ENCODE peak calls at places on chromosomes 2 and 18, in seven cellular contexts. W, N, B, Q, E, H and A are unnamed samples.

GRCh38 chr2:233173115-233173514 is 78.4 kb upstream of the ATG16L1 start:
- DNase-seq in B (no peak), W (no peak), E (no peak), N (no peak), Q (no peak), H (no peak), A (no peak)

GRCh38 chr2:105919191-105919811 is 174.6 kb downstream of the NCK2 start:
- DNase-seq in N (no peak), E (peak), W (no peak), Q (peak), B (no peak), H (no peak), A (no peak)

GRCh38 chr2:73075477-73076373 is 4.2 kb upstream of the SFXN5 start:
- DNase-seq in B (no peak), E (no peak), Q (no peak), N (no peak), H (no peak), W (no peak), A (no peak)

GRCh38 chr18:37483984-37484892 is 81.4 kb downstream of the CELF4 start:
- DNase-seq in W (no peak), B (no peak), Q (no peak), E (no peak), N (no peak), H (no peak), A (no peak)

GRCh38 chr2:100893753-100894530 is 74.0 kb downstream of the NPAS2 start:
- DNase-seq in W (no peak), N (no peak), H (peak), E (peak), B (peak), Q (peak), A (no peak)

GRCh38 chr18:37464287-37464686 is 101.3 kb downstream of the CELF4 start:
- DNase-seq in Q (no peak), W (peak), H (no peak), N (no peak), E (no peak), B (no peak), A (no peak)

GRCh38 chr2:234733093-234733489 is 218.7 kb upstream of the SH3BP4 start:
- DNase-seq in N (no peak), H (no peak), Q (no peak), W (no peak), B (no peak), E (no peak), A (no peak)

GRCh38 chr18:32366586-32367538 is 103.8 kb downstream of the GAREM1 start:
- DNase-seq in H (no peak), E (no peak), B (no peak), N (no peak), Q (no peak), W (no peak), A (no peak)

GRCh38 chr2:99806758-99807157 is 316.9 kb upstream of the REV1 start:
- DNase-seq in W (no peak), E (no peak), B (no peak), N (no peak), H (no peak), Q (peak), A (no peak)

GRCh38 chr2:150989969-150990368 is 271.7 kb downstream of the RBM43 start:
- DNase-seq in N (no peak), B (no peak), E (no peak), H (no peak), Q (no peak), W (no peak), A (no peak)

GRCh38 chr2:224405841-224406370 is 4.0 kb upstream of the FAM124B start:
- DNase-seq in B (no peak), W (no peak), N (no peak), H (no peak), E (no peak), Q (no peak), A (no peak)

GRCh38 chr2:122960727-122961641 is 1064.1 kb upstream of the CNTNAP5 start:
- DNase-seq in H (no peak), E (no peak), N (no peak), W (no peak), Q (no peak), B (no peak), A (no peak)

GRCh38 chr2:23814963-23815362 is 112.0 kb downstream of the ATAD2B start:
- DNase-seq in N (no peak), Q (no peak), H (no peak), B (no peak), W (no peak), E (no peak), A (no peak)

GRCh38 chr2:126510960-126511359 is 145.0 kb upstream of the GYPC start:
- DNase-seq in E (no peak), H (no peak), W (no peak), N (no peak), Q (no peak), B (no peak), A (no peak)

GRCh38 chr2:41294331-41294730 is 753.5 kb upstream of the PKDCC start:
- DNase-seq in W (no peak), E (no peak), H (no peak), B (no peak), Q (no peak), N (no peak), A (no peak)

GRCh38 chr2:174039551-174040416 is 74.6 kb upstream of the SP3 start:
- DNase-seq in B (peak), Q (peak), N (peak), W (peak), H (peak), E (peak), A (peak)

GRCh38 chr18:78403371-78403770 is 576.2 kb upstream of the SALL3 start:
- DNase-seq in B (no peak), H (no peak), Q (no peak), E (no peak), N (no peak), W (no peak), A (no peak)

GRCh38 chr2:66428986-66429612 is 5.8 kb upstream of the MEIS1 start:
- DNase-seq in H (no peak), W (peak), B (peak), Q (peak), E (peak), N (no peak), A (peak)

GRCh38 chr18:77482190-77482928 is 232.7 kb downstream of the GALR1 start:
- DNase-seq in B (no peak), H (no peak), N (no peak), W (no peak), E (no peak), Q (no peak), A (no peak)

GRCh38 chr2:33240178-33240577 is 236.3 kb upstream of the RASGRP3 start:
- DNase-seq in B (no peak), H (no peak), N (no peak), W (no peak), E (no peak), Q (peak), A (no peak)

GRCh38 chr2:35526741-35527140 is 828.8 kb upstream of the CRIM1 start:
- DNase-seq in W (no peak), B (no peak), E (no peak), H (no peak), N (no peak), Q (no peak), A (no peak)

GRCh38 chr2:1170711-1171110 is 220.1 kb downstream of the SNTG2 start:
- DNase-seq in N (no peak), E (no peak), H (no peak), W (no peak), Q (no peak), B (no peak), A (no peak)
- TF ChIP-seq JUND in N (no peak), E (no peak), H (no peak), W (no peak), Q (no peak), B (no peak), A (no peak)

DNA sequence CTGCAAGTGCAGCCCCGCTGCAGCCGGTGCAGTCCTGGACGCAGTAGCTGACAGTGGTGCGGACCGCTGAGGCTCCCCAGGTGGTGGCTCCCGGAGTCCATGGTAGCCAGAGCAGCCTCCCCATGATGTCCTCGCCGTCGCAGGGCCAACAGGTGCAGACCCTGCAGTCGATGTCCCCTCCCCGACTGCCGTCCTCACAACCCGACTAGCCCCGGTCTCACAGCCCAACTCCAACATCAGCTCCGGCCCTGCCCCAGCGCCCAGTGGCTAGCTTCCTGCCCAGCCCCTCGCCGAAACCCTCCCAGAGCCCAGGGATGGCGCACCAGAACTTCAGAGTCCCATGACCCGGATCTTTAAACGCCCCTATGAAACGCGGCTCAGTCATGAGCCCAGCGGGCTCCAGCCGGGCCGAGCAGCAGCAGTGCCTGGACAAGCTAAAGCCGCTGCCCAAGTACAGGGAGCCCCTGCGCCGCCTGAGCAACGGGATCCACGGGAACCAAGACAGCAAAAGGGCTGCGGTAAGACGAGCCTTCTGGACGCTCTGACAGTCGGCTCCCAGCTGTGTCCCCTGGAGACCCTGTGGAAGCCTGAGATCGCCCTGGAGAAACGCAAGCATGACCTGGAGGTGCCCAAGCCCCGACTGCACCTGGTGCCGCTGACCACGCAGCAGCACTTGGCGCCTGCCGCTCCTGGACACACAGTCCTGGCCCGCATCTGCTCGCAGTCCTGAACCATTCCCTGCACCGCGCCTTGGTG is 53.8 kb upstream of the TUBA3E start:
- DNase-seq in W (peak), E (no peak), B (no peak), Q (no peak), H (no peak), N (no peak), A (no peak)
- TF ChIP-seq JUND in W (no peak), E (no peak), B (no peak), Q (no peak), H (no peak), N (no peak), A (no peak)

GRCh38 chr2:96143848-96144480 is 1.3 kb downstream of the DUSP2 start:
- DNase-seq in W (no peak), E (peak), H (no peak), N (peak), B (no peak), Q (no peak), A (peak)
- TF ChIP-seq JUND in W (no peak), E (no peak), H (no peak), N (no peak), B (no peak), Q (no peak), A (no peak)

GRCh38 chr2:149483004-149483605 is 104.5 kb downstream of the MMADHC start:
- DNase-seq in E (no peak), N (no peak), H (no peak), Q (no peak), B (no peak), W (no peak), A (no peak)
- TF ChIP-seq JUND in E (no peak), N (no peak), H (no peak), Q (no peak), B (no peak), W (no peak), A (no peak)

GRCh38 chr2:152186257-152186656 is 10.7 kb upstream of the STAM2 start:
- DNase-seq in H (no peak), W (no peak), N (no peak), B (no peak), E (no peak), Q (no peak), A (no peak)

DNA sequence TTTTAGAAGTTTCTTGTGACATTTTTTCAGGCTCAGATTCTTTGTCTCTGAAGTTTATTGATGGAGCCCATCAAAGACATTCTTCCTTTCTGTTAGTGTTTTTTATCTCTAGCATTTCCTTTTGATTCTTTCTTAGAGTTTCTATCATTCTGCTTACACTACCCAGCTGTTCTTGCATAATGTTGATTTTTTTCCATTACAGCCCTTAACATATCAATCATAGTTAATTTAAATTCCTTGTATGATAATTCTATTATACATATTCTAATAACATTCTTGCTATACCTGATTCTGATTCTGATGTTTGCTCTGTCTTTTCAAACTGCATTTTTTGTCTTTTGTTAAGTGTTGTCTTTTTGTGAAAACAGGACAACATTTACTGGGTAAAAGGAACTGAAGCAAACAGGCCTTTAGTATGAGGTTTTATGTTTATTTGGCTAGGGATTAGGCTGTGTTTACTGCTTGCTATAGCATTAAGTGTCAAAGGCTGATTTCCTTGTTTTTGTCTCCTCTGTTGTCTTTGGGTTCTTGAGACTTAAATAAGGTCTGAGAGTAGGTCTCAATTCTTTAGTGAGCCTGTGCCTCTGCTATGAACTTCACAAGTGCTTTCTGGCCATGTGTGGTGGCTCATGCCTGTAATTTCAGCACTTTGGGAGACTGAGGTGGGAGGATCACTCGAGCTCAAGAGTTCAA is 8.0 kb upstream of the STAM2 start:
- DNase-seq in H (no peak), B (no peak), N (no peak), Q (no peak), E (no peak), W (no peak), A (peak)
- TF ChIP-seq JUND in H (no peak), B (no peak), N (no peak), Q (no peak), E (no peak), W (no peak), A (no peak)